ENCODE peak calls at places on chromosomes 11 and 22, in six cellular contexts. Y is mesenchymal stem cell, M is neuronal stem cell, V is IMR-90, U is trophoblast cell, E is H1. H is an unnamed sample.

GRCh38 chr11:32829680-32830412 is at the start of gene PRRG4:
- DNase-seq in Y (no peak), M (peak), V (peak), U (peak), E (peak), H (peak)

GRCh38 chr11:59556115-59556882 is 45.0 kb downstream of the OR4D9 start:
- DNase-seq in Y (peak), M (peak), V (peak), U (peak), E (peak), H (peak)

GRCh38 chr11:112778091-112778889 is 182.9 kb upstream of the NCAM1 start:
- DNase-seq in Y (no peak), M (no peak), V (no peak), U (no peak), E (no peak), H (no peak)

GRCh38 chr11:103484545-103484944 is 375.3 kb downstream of the DYNC2H1 start:
- DNase-seq in Y (no peak), M (no peak), V (no peak), U (no peak), E (no peak), H (no peak)

GRCh38 chr22:37167981-37168647 is 18.4 kb upstream of the IL2RB start:
- DNase-seq in Y (no peak), M (no peak), V (no peak), U (peak), E (no peak), H (no peak)

GRCh38 chr11:28110108-28110838 is 2.1 kb downstream of the METTL15 start:
- DNase-seq in Y (peak), M (peak), V (peak), U (peak), E (peak), H (peak)

GRCh38 chr11:94895451-94895850 is 77.9 kb downstream of the CWC15 start:
- DNase-seq in Y (peak), M (no peak), V (peak), U (no peak), E (no peak), H (no peak)

GRCh38 chr11:42967653-42968052 is 344.1 kb upstream of the API5 start:
- DNase-seq in Y (no peak), M (no peak), V (no peak), U (no peak), E (no peak), H (no peak)

GRCh38 chr11:93031386-93031785 is 61.9 kb downstream of the MTNR1B start:
- DNase-seq in Y (no peak), M (no peak), V (peak), U (peak), E (no peak), H (peak)

GRCh38 chr22:25536578-25536977 is 27.9 kb upstream of the GRK3 start:
- DNase-seq in Y (no peak), M (no peak), V (no peak), U (no peak), E (no peak), H (no peak)

GRCh38 chr11:66426314-66426713 is 5.5 kb downstream of the NPAS4 start:
- DNase-seq in Y (no peak), M (no peak), V (no peak), U (no peak), E (no peak), H (no peak)

GRCh38 chr11:110921742-110922200 is 209.5 kb upstream of the ARHGAP20 start:
- DNase-seq in Y (no peak), M (no peak), V (peak), U (no peak), E (no peak), H (peak)

GRCh38 chr11:61567286-61568061 is 13.4 kb downstream of the SYT7 start:
- DNase-seq in Y (peak), M (peak), V (peak), U (peak), E (peak), H (peak)

GRCh38 chr11:107293677-107294344 is 163.8 kb downstream of the CWF19L2 start:
- DNase-seq in Y (no peak), M (no peak), V (no peak), U (no peak), E (no peak), H (peak)

GRCh38 chr11:68495872-68496271 is 35.3 kb downstream of the PPP6R3 start:
- DNase-seq in Y (no peak), M (no peak), V (no peak), U (no peak), E (no peak), H (no peak)
- H4K91ac ChIP-seq in Y (no peak), M (no peak), V (no peak), U (no peak), E (no peak), H (no peak)

DNA sequence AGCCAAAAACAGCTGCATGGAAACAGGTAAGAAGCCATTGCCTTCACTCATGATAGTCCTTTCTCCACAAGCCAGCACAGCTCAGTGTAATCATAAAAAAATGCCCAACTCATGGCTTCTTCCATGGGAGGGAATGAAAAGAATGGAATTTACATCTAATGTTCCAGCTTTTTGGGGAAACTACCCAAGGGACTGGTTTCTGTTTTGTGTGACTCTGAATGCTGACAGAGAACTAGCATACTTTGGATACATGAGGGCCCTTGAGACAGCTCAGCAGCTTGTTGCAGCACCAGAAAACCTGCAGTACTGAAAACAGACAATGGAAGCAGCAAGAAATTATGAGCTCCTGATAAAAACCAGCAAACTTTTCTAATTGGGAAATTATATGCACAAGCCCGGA is 24.2 kb upstream of the HORMAD2 start:
- DNase-seq in Y (no peak), M (no peak), V (no peak), U (no peak), E (no peak), H (no peak)
- H2BK5ac ChIP-seq in Y (no peak), M (no peak), V (no peak), U (no peak), E (no peak), H (no peak)

DNA sequence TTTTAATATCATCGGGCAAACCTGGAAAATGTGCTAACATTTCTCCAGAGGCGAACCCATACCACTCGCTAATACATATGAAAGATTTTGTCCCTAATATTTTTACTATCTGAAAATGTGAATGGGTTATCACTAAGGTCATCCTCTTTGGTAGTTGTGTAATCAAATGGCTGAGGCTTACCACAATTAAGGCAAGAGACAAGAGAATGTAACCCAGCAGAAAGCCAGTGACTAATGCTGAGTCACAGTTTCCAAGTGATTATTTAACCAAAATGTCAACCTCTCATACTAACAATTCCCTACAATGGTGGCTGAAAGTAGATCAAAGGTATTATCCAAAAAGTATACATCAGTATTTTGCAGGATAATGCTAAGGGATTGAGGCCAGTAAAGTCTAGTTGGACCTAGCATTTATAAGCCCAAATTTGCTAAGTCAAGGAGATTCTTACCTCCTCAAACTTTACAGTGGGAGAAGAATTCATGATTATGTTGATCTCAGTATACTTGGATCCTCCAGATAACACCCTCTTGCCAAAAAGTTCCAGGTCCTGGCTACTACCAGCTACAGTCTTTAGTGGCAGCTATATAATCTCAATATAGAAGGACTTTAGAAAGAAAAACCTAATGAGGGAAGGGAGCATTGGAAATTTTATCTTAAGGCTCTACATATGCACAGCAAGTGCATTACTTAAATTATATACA is 25.6 kb downstream of the SIK3 start:
- DNase-seq in Y (peak), M (no peak), V (peak), U (peak), E (no peak), H (no peak)
- H4K91ac ChIP-seq in Y (no peak), M (no peak), V (no peak), U (no peak), E (no peak), H (no peak)

GRCh38 chr22:33455036-33455435 is 396.9 kb upstream of the SYN3 start:
- DNase-seq in Y (no peak), M (no peak), V (no peak), U (no peak), E (no peak), H (no peak)
- H2BK5ac ChIP-seq in Y (no peak), M (no peak), V (no peak), U (no peak), E (no peak), H (no peak)

DNA sequence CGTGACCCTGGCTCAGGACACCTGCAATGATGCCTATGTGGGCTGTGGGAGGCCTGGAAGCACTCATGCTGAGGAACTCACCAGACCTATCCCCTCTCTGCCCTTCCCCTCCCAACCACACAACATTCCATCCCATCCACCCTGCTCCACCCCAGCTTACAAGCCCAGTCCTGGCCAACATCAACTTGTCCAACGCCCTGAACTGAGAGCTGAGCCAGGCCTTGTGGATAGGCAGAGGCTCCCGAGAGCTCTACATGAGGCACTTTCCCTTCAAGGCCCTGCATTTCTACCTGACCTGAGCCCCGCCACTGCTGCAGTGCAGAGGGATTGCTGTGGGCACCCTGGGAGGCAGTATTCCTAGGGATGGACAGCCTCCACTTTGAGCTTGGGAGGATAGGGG is 112.4 kb downstream of the PDE2A start:
- DNase-seq in Y (no peak), M (no peak), V (no peak), U (no peak), E (no peak), H (peak)
- H4K91ac ChIP-seq in Y (no peak), M (no peak), V (no peak), U (no peak), E (no peak), H (no peak)

GRCh38 chr11:68122936-68123539 is 1.9 kb upstream of the CHKA start:
- DNase-seq in Y (no peak), M (no peak), V (no peak), U (peak), E (no peak), H (peak)

GRCh38 chr11:68125164-68125563 is 4.0 kb upstream of the CHKA start:
- DNase-seq in Y (no peak), M (no peak), V (no peak), U (no peak), E (no peak), H (no peak)

GRCh38 chr11:68130121-68130520 is 8.9 kb upstream of the CHKA start:
- DNase-seq in Y (no peak), M (no peak), V (no peak), U (no peak), E (no peak), H (no peak)

GRCh38 chr11:68128682-68129327 is 7.6 kb upstream of the CHKA start:
- DNase-seq in Y (peak), M (no peak), V (peak), U (peak), E (no peak), H (peak)

DNA sequence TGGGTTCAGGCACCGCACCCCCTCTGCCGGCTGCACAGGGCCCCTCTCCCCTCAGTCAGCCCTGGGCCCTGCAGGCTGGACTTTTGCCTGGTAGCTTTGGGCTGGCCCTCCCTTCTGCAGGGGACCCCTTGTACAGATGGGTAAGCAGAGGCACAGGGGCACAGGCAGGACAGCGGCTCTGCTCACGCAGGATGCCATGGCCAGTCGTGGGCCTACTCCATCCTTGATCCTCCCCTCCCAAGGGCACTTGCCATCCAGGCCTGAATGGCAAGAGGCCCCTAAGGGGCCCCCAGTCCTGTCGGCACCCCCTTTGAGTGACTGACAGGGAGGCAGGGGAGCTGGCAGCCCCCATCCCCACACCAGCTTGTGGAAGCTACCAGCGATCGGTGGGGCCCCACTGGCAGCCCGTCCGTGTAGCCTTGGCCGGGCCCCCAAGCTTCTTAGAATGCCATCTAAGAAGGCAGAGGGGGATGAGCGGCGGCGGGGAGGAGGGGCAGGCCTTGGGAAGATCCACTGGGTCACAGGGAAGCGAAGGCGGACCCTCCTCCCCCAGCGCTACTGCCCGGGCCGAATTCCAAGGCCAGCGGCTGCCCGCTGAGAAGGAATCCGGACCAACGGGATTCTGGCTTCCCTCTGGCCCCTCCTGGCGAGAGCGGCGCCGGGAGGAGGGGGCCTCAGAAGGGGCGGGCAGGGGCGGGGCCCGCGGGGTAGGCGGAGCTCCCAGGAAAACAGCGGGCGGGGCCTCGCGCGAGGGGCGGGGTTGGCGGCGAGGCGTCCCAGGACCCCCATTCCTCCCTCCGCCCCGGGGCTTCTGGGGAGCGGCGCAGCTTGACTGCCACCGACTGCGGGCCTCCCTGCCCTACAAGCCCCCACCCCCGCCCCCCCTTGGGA is 6.8 kb upstream of the CHKA start:
- DNase-seq in Y (peak), M (peak), V (peak), U (peak), E (peak), H (peak)
- H2BK5ac ChIP-seq in Y (peak), M (no peak), V (no peak), U (peak), E (peak), H (peak)

H was measured in H9.